ENCODE peak calls at places on chromosomes 11 and 22, in five cellular contexts. One of them, this sample, is unnamed. For H3K4me1, the result is how much of the 10 kb centered on the place peaks cover.

GRCh38 chr11:2175659-2176058 is 4.0 kb upstream of the TH start:
- DNase-seq in fibroblast of lung: peak
- DNase-seq in adrenal gland: no peak
- DNase-seq in naive thymus-derived CD4-positive, alpha-beta T cell: no peak
- DNase-seq in foreskin keratinocyte: peak
- DNase-seq in this sample: no peak

GRCh38 chr11:74443071-74443864 is 24.1 kb downstream of the KCNE3 start:
- DNase-seq in fibroblast of lung: peak
- DNase-seq in adrenal gland: no peak
- DNase-seq in naive thymus-derived CD4-positive, alpha-beta T cell: no peak
- DNase-seq in foreskin keratinocyte: peak
- DNase-seq in this sample: no peak

GRCh38 chr22:41799486-41800347 is 762 bp upstream of the CCDC134 start:
- DNase-seq in fibroblast of lung: peak
- DNase-seq in adrenal gland: peak
- DNase-seq in naive thymus-derived CD4-positive, alpha-beta T cell: no peak
- DNase-seq in foreskin keratinocyte: no peak
- DNase-seq in this sample: peak

GRCh38 chr11:9231848-9232177 is 33.3 kb downstream of the DENND5A start:
- DNase-seq in fibroblast of lung: peak
- DNase-seq in adrenal gland: no peak
- DNase-seq in naive thymus-derived CD4-positive, alpha-beta T cell: no peak
- DNase-seq in foreskin keratinocyte: no peak
- DNase-seq in this sample: no peak

GRCh38 chr11:134332189-134332631 is 422 bp downstream of the GLB1L2 start:
- DNase-seq in fibroblast of lung: no peak
- DNase-seq in adrenal gland: no peak
- DNase-seq in naive thymus-derived CD4-positive, alpha-beta T cell: no peak
- DNase-seq in foreskin keratinocyte: no peak
- DNase-seq in this sample: peak

GRCh38 chr11:35316161-35316560 is 103.2 kb downstream of the SLC1A2 start:
- DNase-seq in fibroblast of lung: peak
- DNase-seq in adrenal gland: no peak
- DNase-seq in naive thymus-derived CD4-positive, alpha-beta T cell: no peak
- DNase-seq in foreskin keratinocyte: no peak
- DNase-seq in this sample: no peak

GRCh38 chr11:57203359-57203758 is 21.6 kb downstream of the LRRC55 start:
- DNase-seq in fibroblast of lung: no peak
- DNase-seq in adrenal gland: peak
- DNase-seq in naive thymus-derived CD4-positive, alpha-beta T cell: no peak
- DNase-seq in foreskin keratinocyte: no peak
- DNase-seq in this sample: peak

GRCh38 chr11:118263694-118264567 is at the start of gene MPZL2:
- DNase-seq in fibroblast of lung: no peak
- DNase-seq in adrenal gland: no peak
- DNase-seq in naive thymus-derived CD4-positive, alpha-beta T cell: peak
- DNase-seq in foreskin keratinocyte: peak
- DNase-seq in this sample: peak

GRCh38 chr11:3206128-3206921 is 12.3 kb downstream of the MRGPRG start:
- DNase-seq in fibroblast of lung: no peak
- DNase-seq in adrenal gland: no peak
- DNase-seq in naive thymus-derived CD4-positive, alpha-beta T cell: no peak
- DNase-seq in foreskin keratinocyte: no peak
- DNase-seq in this sample: no peak

GRCh38 chr11:15291885-15292284 is 177.2 kb downstream of the INSC start:
- DNase-seq in fibroblast of lung: no peak
- DNase-seq in adrenal gland: no peak
- DNase-seq in naive thymus-derived CD4-positive, alpha-beta T cell: no peak
- DNase-seq in foreskin keratinocyte: no peak
- DNase-seq in this sample: peak

GRCh38 chr11:36724742-36725387 is 126.8 kb upstream of the RAG2 start:
- DNase-seq in fibroblast of lung: no peak
- DNase-seq in adrenal gland: no peak
- DNase-seq in naive thymus-derived CD4-positive, alpha-beta T cell: no peak
- DNase-seq in foreskin keratinocyte: no peak
- DNase-seq in this sample: no peak

GRCh38 chr22:36296690-36297089 is 43.8 kb downstream of the APOL1 start:
- DNase-seq in fibroblast of lung: no peak
- DNase-seq in adrenal gland: no peak
- DNase-seq in naive thymus-derived CD4-positive, alpha-beta T cell: no peak
- DNase-seq in foreskin keratinocyte: no peak
- DNase-seq in this sample: peak

GRCh38 chr11:134471341-134472187 is 59.5 kb upstream of the B3GAT1 start:
- DNase-seq in fibroblast of lung: no peak
- DNase-seq in adrenal gland: no peak
- DNase-seq in naive thymus-derived CD4-positive, alpha-beta T cell: no peak
- DNase-seq in foreskin keratinocyte: no peak
- DNase-seq in this sample: no peak

GRCh38 chr11:34565417-34566208 is 52.0 kb upstream of the ELF5 start:
- DNase-seq in fibroblast of lung: no peak
- DNase-seq in adrenal gland: no peak
- DNase-seq in naive thymus-derived CD4-positive, alpha-beta T cell: no peak
- DNase-seq in foreskin keratinocyte: no peak
- DNase-seq in this sample: no peak

GRCh38 chr11:61021661-61022212 is 50.3 kb downstream of the CD6 start:
- DNase-seq in fibroblast of lung: no peak
- DNase-seq in adrenal gland: no peak
- DNase-seq in naive thymus-derived CD4-positive, alpha-beta T cell: peak
- DNase-seq in foreskin keratinocyte: no peak
- DNase-seq in this sample: no peak

GRCh38 chr11:27485930-27486773 is 13.6 kb upstream of the LGR4 start:
- DNase-seq in fibroblast of lung: peak
- DNase-seq in adrenal gland: peak
- DNase-seq in naive thymus-derived CD4-positive, alpha-beta T cell: peak
- DNase-seq in foreskin keratinocyte: no peak
- DNase-seq in this sample: no peak

GRCh38 chr11:71429701-71430100 is 18.5 kb downstream of the DHCR7 start:
- DNase-seq in fibroblast of lung: no peak
- DNase-seq in adrenal gland: no peak
- DNase-seq in naive thymus-derived CD4-positive, alpha-beta T cell: no peak
- DNase-seq in foreskin keratinocyte: no peak
- DNase-seq in this sample: no peak

GRCh38 chr22:36144886-36145541 is 15.5 kb downstream of the APOL3 start:
- DNase-seq in fibroblast of lung: peak
- DNase-seq in adrenal gland: peak
- DNase-seq in naive thymus-derived CD4-positive, alpha-beta T cell: peak
- DNase-seq in foreskin keratinocyte: peak
- DNase-seq in this sample: peak

GRCh38 chr22:37002633-37003032 is 16.6 kb downstream of the TST start:
- DNase-seq in fibroblast of lung: no peak
- DNase-seq in adrenal gland: no peak
- DNase-seq in naive thymus-derived CD4-positive, alpha-beta T cell: no peak
- DNase-seq in foreskin keratinocyte: no peak
- DNase-seq in this sample: no peak

GRCh38 chr11:57436031-57436430 is 9.1 kb upstream of the SLC43A3 start:
- DNase-seq in fibroblast of lung: no peak
- DNase-seq in adrenal gland: no peak
- DNase-seq in naive thymus-derived CD4-positive, alpha-beta T cell: no peak
- DNase-seq in foreskin keratinocyte: no peak
- DNase-seq in this sample: no peak

GRCh38 chr11:116217006-116217405 is 555.8 kb downstream of the BUD13 start:
- DNase-seq in fibroblast of lung: peak
- DNase-seq in adrenal gland: peak
- DNase-seq in naive thymus-derived CD4-positive, alpha-beta T cell: no peak
- DNase-seq in foreskin keratinocyte: no peak
- DNase-seq in this sample: no peak

GRCh38 chr22:29838599-29838956 is 504 bp upstream of the ASCC2 start:
- DNase-seq in fibroblast of lung: no peak
- DNase-seq in adrenal gland: no peak
- DNase-seq in naive thymus-derived CD4-positive, alpha-beta T cell: no peak
- DNase-seq in foreskin keratinocyte: no peak
- DNase-seq in this sample: no peak

GRCh38 chr11:86245369-86246292 is 1.1 kb downstream of the EED start:
- DNase-seq in fibroblast of lung: peak
- DNase-seq in adrenal gland: peak
- DNase-seq in naive thymus-derived CD4-positive, alpha-beta T cell: no peak
- DNase-seq in foreskin keratinocyte: no peak
- DNase-seq in this sample: no peak

GRCh38 chr11:83024270-83024854 is 47.3 kb downstream of the RAB30 start:
- DNase-seq in fibroblast of lung: no peak
- DNase-seq in adrenal gland: no peak
- DNase-seq in naive thymus-derived CD4-positive, alpha-beta T cell: no peak
- DNase-seq in foreskin keratinocyte: no peak
- DNase-seq in this sample: no peak

GRCh38 chr22:28892175-28892731 is 8.9 kb downstream of the ZNRF3 start:
- DNase-seq in fibroblast of lung: no peak
- DNase-seq in adrenal gland: no peak
- DNase-seq in naive thymus-derived CD4-positive, alpha-beta T cell: no peak
- DNase-seq in foreskin keratinocyte: peak
- DNase-seq in this sample: no peak

GRCh38 chr11:2951235-2952110 is 22.3 kb upstream of the PHLDA2 start:
- DNase-seq in fibroblast of lung: peak
- DNase-seq in adrenal gland: no peak
- DNase-seq in naive thymus-derived CD4-positive, alpha-beta T cell: no peak
- DNase-seq in foreskin keratinocyte: no peak
- DNase-seq in this sample: no peak

GRCh38 chr11:84969103-84969502 is 658.0 kb downstream of the DLG2 start:
- DNase-seq in fibroblast of lung: peak
- DNase-seq in adrenal gland: no peak
- DNase-seq in naive thymus-derived CD4-positive, alpha-beta T cell: no peak
- DNase-seq in foreskin keratinocyte: no peak
- DNase-seq in this sample: peak

GRCh38 chr11:17063171-17064002 is 14.1 kb downstream of the RPS13 start:
- DNase-seq in fibroblast of lung: peak
- DNase-seq in adrenal gland: peak
- DNase-seq in naive thymus-derived CD4-positive, alpha-beta T cell: no peak
- DNase-seq in foreskin keratinocyte: no peak
- DNase-seq in this sample: peak

GRCh38 chr11:17875908-17876307 is 136.9 kb downstream of the SERGEF start:
- DNase-seq in fibroblast of lung: no peak
- DNase-seq in adrenal gland: no peak
- DNase-seq in naive thymus-derived CD4-positive, alpha-beta T cell: no peak
- DNase-seq in foreskin keratinocyte: no peak
- DNase-seq in this sample: no peak

DNA sequence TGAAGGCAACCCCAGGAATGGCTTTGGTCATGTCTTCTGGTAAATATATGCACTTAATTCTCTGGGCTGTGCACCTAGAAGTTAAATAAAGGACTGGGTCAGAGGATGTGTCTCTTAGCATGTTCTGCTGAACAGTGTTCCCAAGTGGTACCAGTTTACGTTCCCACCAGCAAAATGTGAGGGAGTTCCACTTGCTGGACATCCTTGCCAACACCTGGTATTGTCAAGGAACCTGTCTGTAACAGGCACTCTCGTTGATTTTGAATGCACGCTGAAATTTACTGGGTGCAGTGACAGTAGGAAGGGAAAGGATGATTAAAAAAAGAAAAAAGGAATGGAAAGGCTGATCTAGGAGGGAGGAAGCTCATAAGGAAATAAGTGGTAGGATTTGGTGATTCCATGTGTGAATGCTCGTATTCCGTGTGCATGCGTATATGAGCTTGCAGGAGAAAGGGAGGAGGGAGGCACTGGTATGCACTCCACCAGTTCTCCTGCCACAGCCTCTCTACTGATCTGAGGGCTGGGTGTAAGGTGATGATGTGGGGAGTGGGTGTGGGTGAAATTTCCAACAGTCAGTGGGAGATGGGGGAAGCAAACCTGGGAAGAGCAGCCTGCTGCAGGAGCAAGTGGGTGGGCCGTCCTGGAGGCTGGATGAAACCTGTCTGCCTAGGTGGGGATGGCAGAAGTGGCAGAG is 14.9 kb downstream of the MED15 start:
- DNase-seq in fibroblast of lung: no peak
- DNase-seq in adrenal gland: no peak
- DNase-seq in naive thymus-derived CD4-positive, alpha-beta T cell: no peak
- DNase-seq in foreskin keratinocyte: no peak
- DNase-seq in this sample: no peak
- H3K27ac ChIP-seq in fibroblast of lung: peak
- H3K27ac ChIP-seq in adrenal gland: no peak
- H3K27ac ChIP-seq in naive thymus-derived CD4-positive, alpha-beta T cell: no peak
- H3K27ac ChIP-seq in foreskin keratinocyte: no peak
- H3K27ac ChIP-seq in this sample: no peak

DNA sequence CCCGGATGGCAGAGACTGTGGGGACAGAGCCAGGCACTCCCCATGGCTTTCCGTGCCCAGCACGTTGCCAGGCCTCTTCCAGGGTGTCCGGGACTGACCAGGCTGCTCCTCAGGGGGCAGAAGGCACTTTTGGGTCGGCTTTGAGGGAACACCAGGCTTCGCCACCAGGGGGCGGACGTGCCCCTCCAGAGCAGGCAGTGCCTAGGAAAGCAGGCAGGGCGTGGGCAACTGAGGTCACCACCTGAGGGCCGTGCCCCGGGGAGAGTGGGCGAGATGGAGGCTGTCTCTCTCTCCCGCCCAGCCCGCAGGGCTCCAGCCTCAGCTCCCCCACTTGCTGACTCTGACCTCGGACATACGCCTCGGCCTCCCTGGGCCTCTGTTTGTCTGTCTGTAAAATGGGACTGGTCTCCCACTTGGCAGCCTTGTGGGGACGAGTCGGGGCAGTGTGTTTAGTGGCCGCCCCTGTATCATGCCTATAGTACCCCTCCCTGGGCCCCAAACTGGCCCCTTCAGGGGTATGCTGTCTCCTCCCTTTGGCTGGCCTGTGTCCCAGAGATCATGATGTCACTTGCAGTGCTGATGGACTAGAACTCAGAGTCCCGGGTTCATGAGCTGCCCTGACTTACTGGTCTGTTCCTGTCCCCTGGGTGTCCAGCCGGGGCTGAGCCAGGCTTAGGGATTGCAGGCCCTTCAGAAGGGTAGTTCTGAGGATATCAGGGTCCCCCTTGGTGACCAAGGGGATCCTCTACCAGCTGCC is 4.4 kb upstream of the PRR5 start:
- DNase-seq in fibroblast of lung: peak
- DNase-seq in adrenal gland: peak
- DNase-seq in naive thymus-derived CD4-positive, alpha-beta T cell: peak
- DNase-seq in foreskin keratinocyte: no peak
- DNase-seq in this sample: peak
- H3K4me1 ChIP-seq in fibroblast of lung: under half
- H3K4me1 ChIP-seq in adrenal gland: under half
- H3K4me1 ChIP-seq in naive thymus-derived CD4-positive, alpha-beta T cell: under half
- H3K4me1 ChIP-seq in foreskin keratinocyte: under half
- H3K4me1 ChIP-seq in this sample: under half

GRCh38 chr22:25564320-25564978 is at the start of gene GRK3:
- DNase-seq in fibroblast of lung: peak
- DNase-seq in adrenal gland: peak
- DNase-seq in naive thymus-derived CD4-positive, alpha-beta T cell: peak
- DNase-seq in foreskin keratinocyte: no peak
- DNase-seq in this sample: peak
- H3K27ac ChIP-seq in fibroblast of lung: no peak
- H3K27ac ChIP-seq in adrenal gland: peak
- H3K27ac ChIP-seq in naive thymus-derived CD4-positive, alpha-beta T cell: peak
- H3K27ac ChIP-seq in foreskin keratinocyte: peak
- H3K27ac ChIP-seq in this sample: peak

GRCh38 chr11:44778200-44779100 is 51.7 kb downstream of the TSPAN18 start:
- DNase-seq in fibroblast of lung: no peak
- DNase-seq in adrenal gland: no peak
- DNase-seq in naive thymus-derived CD4-positive, alpha-beta T cell: no peak
- DNase-seq in foreskin keratinocyte: no peak
- DNase-seq in this sample: no peak

GRCh38 chr11:44777537-44778199 is 50.9 kb downstream of the TSPAN18 start:
- DNase-seq in fibroblast of lung: no peak
- DNase-seq in adrenal gland: no peak
- DNase-seq in naive thymus-derived CD4-positive, alpha-beta T cell: no peak
- DNase-seq in foreskin keratinocyte: no peak
- DNase-seq in this sample: no peak

GRCh38 chr11:44781697-44782096 is 54.9 kb downstream of the TSPAN18 start:
- DNase-seq in fibroblast of lung: no peak
- DNase-seq in adrenal gland: no peak
- DNase-seq in naive thymus-derived CD4-positive, alpha-beta T cell: no peak
- DNase-seq in foreskin keratinocyte: no peak
- DNase-seq in this sample: no peak

GRCh38 chr11:44780940-44781631 is 54.3 kb downstream of the TSPAN18 start:
- DNase-seq in fibroblast of lung: peak
- DNase-seq in adrenal gland: peak
- DNase-seq in naive thymus-derived CD4-positive, alpha-beta T cell: no peak
- DNase-seq in foreskin keratinocyte: no peak
- DNase-seq in this sample: peak

GRCh38 chr11:44779736-44780520 is 53.2 kb downstream of the TSPAN18 start:
- DNase-seq in fibroblast of lung: no peak
- DNase-seq in adrenal gland: no peak
- DNase-seq in naive thymus-derived CD4-positive, alpha-beta T cell: no peak
- DNase-seq in foreskin keratinocyte: no peak
- DNase-seq in this sample: peak
- H3K4me1 ChIP-seq in fibroblast of lung: under half
- H3K4me1 ChIP-seq in adrenal gland: half or more
- H3K4me1 ChIP-seq in naive thymus-derived CD4-positive, alpha-beta T cell: under half
- H3K4me1 ChIP-seq in foreskin keratinocyte: under half
- H3K4me1 ChIP-seq in this sample: under half